ENCODE peak calls at places on chromosomes 13 and 19, in eight cellular contexts. One of them, this sample, is unnamed.

GRCh38 chr13:48160879-48161278 is 66.0 kb upstream of the MED4 start:
- DNase-seq in stimulated activated CD4-positive, alpha-beta T cell treated with anti-CD3 and anti-CD28 coated beads, Interleukin-4, amount 100 ng/mL, for 1 hour: no peak
- DNase-seq in NCI-H2171: peak; percentile 85
- DNase-seq in HFF-Myc: no peak
- DNase-seq in neuronal stem cell: no peak
- DNase-seq in body of pancreas: no peak
- DNase-seq in HT1080: peak; percentile 75
- DNase-seq in iPS-NIHi11: no peak
- DNase-seq in this sample: peak; percentile 75

GRCh38 chr13:31121327-31122140 is 40.2 kb downstream of the HSPH1 start:
- DNase-seq in stimulated activated CD4-positive, alpha-beta T cell treated with anti-CD3 and anti-CD28 coated beads, Interleukin-4, amount 100 ng/mL, for 1 hour: no peak
- DNase-seq in NCI-H2171: no peak
- DNase-seq in HFF-Myc: no peak
- DNase-seq in neuronal stem cell: no peak
- DNase-seq in body of pancreas: no peak
- DNase-seq in HT1080: no peak
- DNase-seq in iPS-NIHi11: no peak
- DNase-seq in this sample: no peak

GRCh38 chr13:46197299-46197975 is 14.3 kb upstream of the LRRC63 start:
- DNase-seq in stimulated activated CD4-positive, alpha-beta T cell treated with anti-CD3 and anti-CD28 coated beads, Interleukin-4, amount 100 ng/mL, for 1 hour: no peak
- DNase-seq in NCI-H2171: no peak
- DNase-seq in HFF-Myc: no peak
- DNase-seq in neuronal stem cell: no peak
- DNase-seq in body of pancreas: no peak
- DNase-seq in HT1080: no peak
- DNase-seq in iPS-NIHi11: no peak
- DNase-seq in this sample: no peak

GRCh38 chr19:42010245-42011126 is 16.5 kb upstream of the ATP1A3 start:
- DNase-seq in stimulated activated CD4-positive, alpha-beta T cell treated with anti-CD3 and anti-CD28 coated beads, Interleukin-4, amount 100 ng/mL, for 1 hour: no peak
- DNase-seq in NCI-H2171: no peak
- DNase-seq in HFF-Myc: no peak
- DNase-seq in neuronal stem cell: no peak
- DNase-seq in body of pancreas: no peak
- DNase-seq in HT1080: no peak
- DNase-seq in iPS-NIHi11: no peak
- DNase-seq in this sample: no peak

GRCh38 chr13:24050292-24050711 is 110.2 kb upstream of the SPATA13 start:
- DNase-seq in stimulated activated CD4-positive, alpha-beta T cell treated with anti-CD3 and anti-CD28 coated beads, Interleukin-4, amount 100 ng/mL, for 1 hour: no peak
- DNase-seq in NCI-H2171: no peak
- DNase-seq in HFF-Myc: peak; percentile 52
- DNase-seq in neuronal stem cell: no peak
- DNase-seq in body of pancreas: peak; percentile 50
- DNase-seq in HT1080: peak; percentile 68
- DNase-seq in iPS-NIHi11: no peak
- DNase-seq in this sample: no peak

GRCh38 chr19:4800591-4801081 is 9.1 kb downstream of the FEM1A start:
- DNase-seq in stimulated activated CD4-positive, alpha-beta T cell treated with anti-CD3 and anti-CD28 coated beads, Interleukin-4, amount 100 ng/mL, for 1 hour: no peak
- DNase-seq in NCI-H2171: no peak
- DNase-seq in HFF-Myc: no peak
- DNase-seq in neuronal stem cell: no peak
- DNase-seq in body of pancreas: peak; percentile 75
- DNase-seq in HT1080: no peak
- DNase-seq in iPS-NIHi11: no peak
- DNase-seq in this sample: no peak

GRCh38 chr13:100210966-100211710 is 122.2 kb downstream of the PCCA start:
- DNase-seq in stimulated activated CD4-positive, alpha-beta T cell treated with anti-CD3 and anti-CD28 coated beads, Interleukin-4, amount 100 ng/mL, for 1 hour: no peak
- DNase-seq in NCI-H2171: no peak
- DNase-seq in HFF-Myc: no peak
- DNase-seq in neuronal stem cell: no peak
- DNase-seq in body of pancreas: no peak
- DNase-seq in HT1080: peak; percentile 21
- DNase-seq in iPS-NIHi11: no peak
- DNase-seq in this sample: peak; percentile 53

GRCh38 chr19:1295169-1296012 is 9.7 kb downstream of the EFNA2 start:
- DNase-seq in stimulated activated CD4-positive, alpha-beta T cell treated with anti-CD3 and anti-CD28 coated beads, Interleukin-4, amount 100 ng/mL, for 1 hour: peak; percentile 50
- DNase-seq in NCI-H2171: no peak
- DNase-seq in HFF-Myc: no peak
- DNase-seq in neuronal stem cell: no peak
- DNase-seq in body of pancreas: no peak
- DNase-seq in HT1080: no peak
- DNase-seq in iPS-NIHi11: peak; percentile 98
- DNase-seq in this sample: no peak

GRCh38 chr13:51767100-51767499 is 36.9 kb downstream of the DHRS12 start:
- DNase-seq in stimulated activated CD4-positive, alpha-beta T cell treated with anti-CD3 and anti-CD28 coated beads, Interleukin-4, amount 100 ng/mL, for 1 hour: no peak
- DNase-seq in NCI-H2171: no peak
- DNase-seq in HFF-Myc: no peak
- DNase-seq in neuronal stem cell: no peak
- DNase-seq in body of pancreas: no peak
- DNase-seq in HT1080: no peak
- DNase-seq in iPS-NIHi11: peak; percentile 56
- DNase-seq in this sample: no peak

GRCh38 chr13:38399540-38399939 is 49.9 kb downstream of the UFM1 start:
- DNase-seq in stimulated activated CD4-positive, alpha-beta T cell treated with anti-CD3 and anti-CD28 coated beads, Interleukin-4, amount 100 ng/mL, for 1 hour: no peak
- DNase-seq in NCI-H2171: no peak
- DNase-seq in HFF-Myc: no peak
- DNase-seq in neuronal stem cell: no peak
- DNase-seq in body of pancreas: no peak
- DNase-seq in HT1080: no peak
- DNase-seq in iPS-NIHi11: no peak
- DNase-seq in this sample: no peak

GRCh38 chr13:30125422-30126073 is 181.8 kb downstream of the KATNAL1 start:
- DNase-seq in stimulated activated CD4-positive, alpha-beta T cell treated with anti-CD3 and anti-CD28 coated beads, Interleukin-4, amount 100 ng/mL, for 1 hour: no peak
- DNase-seq in NCI-H2171: no peak
- DNase-seq in HFF-Myc: peak; percentile 77
- DNase-seq in neuronal stem cell: no peak
- DNase-seq in body of pancreas: peak; percentile 51
- DNase-seq in HT1080: peak; percentile 76
- DNase-seq in iPS-NIHi11: no peak
- DNase-seq in this sample: peak; percentile 23

GRCh38 chr13:110359840-110360301 is 52.8 kb downstream of the COL4A2 start:
- DNase-seq in stimulated activated CD4-positive, alpha-beta T cell treated with anti-CD3 and anti-CD28 coated beads, Interleukin-4, amount 100 ng/mL, for 1 hour: no peak
- DNase-seq in NCI-H2171: no peak
- DNase-seq in HFF-Myc: no peak
- DNase-seq in neuronal stem cell: no peak
- DNase-seq in body of pancreas: no peak
- DNase-seq in HT1080: no peak
- DNase-seq in iPS-NIHi11: no peak
- DNase-seq in this sample: no peak

GRCh38 chr19:30003862-30004261 is 61.8 kb downstream of the URI1 start:
- DNase-seq in stimulated activated CD4-positive, alpha-beta T cell treated with anti-CD3 and anti-CD28 coated beads, Interleukin-4, amount 100 ng/mL, for 1 hour: no peak
- DNase-seq in NCI-H2171: no peak
- DNase-seq in HFF-Myc: no peak
- DNase-seq in neuronal stem cell: no peak
- DNase-seq in body of pancreas: no peak
- DNase-seq in HT1080: no peak
- DNase-seq in iPS-NIHi11: no peak
- DNase-seq in this sample: no peak

GRCh38 chr13:78131811-78132210 is 213.2 kb upstream of the EDNRB start:
- DNase-seq in stimulated activated CD4-positive, alpha-beta T cell treated with anti-CD3 and anti-CD28 coated beads, Interleukin-4, amount 100 ng/mL, for 1 hour: no peak
- DNase-seq in NCI-H2171: no peak
- DNase-seq in HFF-Myc: no peak
- DNase-seq in neuronal stem cell: no peak
- DNase-seq in body of pancreas: no peak
- DNase-seq in HT1080: no peak
- DNase-seq in iPS-NIHi11: no peak
- DNase-seq in this sample: peak; percentile 13

GRCh38 chr19:50230379-50231351 is 27.2 kb downstream of the MYH14 start:
- DNase-seq in stimulated activated CD4-positive, alpha-beta T cell treated with anti-CD3 and anti-CD28 coated beads, Interleukin-4, amount 100 ng/mL, for 1 hour: no peak
- DNase-seq in NCI-H2171: no peak
- DNase-seq in HFF-Myc: no peak
- DNase-seq in neuronal stem cell: no peak
- DNase-seq in body of pancreas: no peak
- DNase-seq in HT1080: no peak
- DNase-seq in iPS-NIHi11: peak; percentile 71
- DNase-seq in this sample: no peak

GRCh38 chr13:102128216-102128800 is 273.5 kb downstream of the FGF14 start:
- DNase-seq in stimulated activated CD4-positive, alpha-beta T cell treated with anti-CD3 and anti-CD28 coated beads, Interleukin-4, amount 100 ng/mL, for 1 hour: no peak
- DNase-seq in NCI-H2171: peak; percentile 3
- DNase-seq in HFF-Myc: peak; percentile 40
- DNase-seq in neuronal stem cell: no peak
- DNase-seq in body of pancreas: no peak
- DNase-seq in HT1080: peak; percentile 81
- DNase-seq in iPS-NIHi11: no peak
- DNase-seq in this sample: no peak

GRCh38 chr19:11261902-11262839 is at the start of gene DOCK6:
- DNase-seq in stimulated activated CD4-positive, alpha-beta T cell treated with anti-CD3 and anti-CD28 coated beads, Interleukin-4, amount 100 ng/mL, for 1 hour: peak; percentile 35
- DNase-seq in NCI-H2171: no peak
- DNase-seq in HFF-Myc: no peak
- DNase-seq in neuronal stem cell: peak; percentile 35
- DNase-seq in body of pancreas: peak; percentile 41
- DNase-seq in HT1080: no peak
- DNase-seq in iPS-NIHi11: peak; percentile 87
- DNase-seq in this sample: peak; percentile 43

GRCh38 chr19:4057913-4058695 is 8.6 kb downstream of the ZBTB7A start:
- DNase-seq in stimulated activated CD4-positive, alpha-beta T cell treated with anti-CD3 and anti-CD28 coated beads, Interleukin-4, amount 100 ng/mL, for 1 hour: peak; percentile 65
- DNase-seq in NCI-H2171: no peak
- DNase-seq in HFF-Myc: peak; percentile 68
- DNase-seq in neuronal stem cell: no peak
- DNase-seq in body of pancreas: peak; percentile 83
- DNase-seq in HT1080: peak; percentile 68
- DNase-seq in iPS-NIHi11: no peak
- DNase-seq in this sample: peak; percentile 85

GRCh38 chr19:1115646-1116420 is 12.0 kb downstream of the GPX4 start:
- DNase-seq in stimulated activated CD4-positive, alpha-beta T cell treated with anti-CD3 and anti-CD28 coated beads, Interleukin-4, amount 100 ng/mL, for 1 hour: no peak
- DNase-seq in NCI-H2171: no peak
- DNase-seq in HFF-Myc: no peak
- DNase-seq in neuronal stem cell: no peak
- DNase-seq in body of pancreas: no peak
- DNase-seq in HT1080: no peak
- DNase-seq in iPS-NIHi11: no peak
- DNase-seq in this sample: no peak

GRCh38 chr19:52922841-52923781 is at the start of gene ZNF888:
- DNase-seq in stimulated activated CD4-positive, alpha-beta T cell treated with anti-CD3 and anti-CD28 coated beads, Interleukin-4, amount 100 ng/mL, for 1 hour: peak; percentile 84
- DNase-seq in NCI-H2171: peak; percentile 17
- DNase-seq in HFF-Myc: no peak
- DNase-seq in neuronal stem cell: peak; percentile 72
- DNase-seq in body of pancreas: peak; percentile 92
- DNase-seq in HT1080: no peak
- DNase-seq in iPS-NIHi11: peak; percentile 93
- DNase-seq in this sample: peak; percentile 78

GRCh38 chr13:111853766-111854165 is 213.2 kb upstream of the SOX1 start:
- DNase-seq in stimulated activated CD4-positive, alpha-beta T cell treated with anti-CD3 and anti-CD28 coated beads, Interleukin-4, amount 100 ng/mL, for 1 hour: no peak
- DNase-seq in NCI-H2171: no peak
- DNase-seq in HFF-Myc: no peak
- DNase-seq in neuronal stem cell: no peak
- DNase-seq in body of pancreas: no peak
- DNase-seq in HT1080: no peak
- DNase-seq in iPS-NIHi11: no peak
- DNase-seq in this sample: no peak

GRCh38 chr13:51723529-51723928 is 80.4 kb downstream of the DHRS12 start:
- DNase-seq in stimulated activated CD4-positive, alpha-beta T cell treated with anti-CD3 and anti-CD28 coated beads, Interleukin-4, amount 100 ng/mL, for 1 hour: no peak
- DNase-seq in NCI-H2171: no peak
- DNase-seq in HFF-Myc: no peak
- DNase-seq in neuronal stem cell: no peak
- DNase-seq in body of pancreas: no peak
- DNase-seq in HT1080: no peak
- DNase-seq in iPS-NIHi11: no peak
- DNase-seq in this sample: no peak

GRCh38 chr13:80871481-80871880 is 530.6 kb upstream of the SPRY2 start:
- DNase-seq in stimulated activated CD4-positive, alpha-beta T cell treated with anti-CD3 and anti-CD28 coated beads, Interleukin-4, amount 100 ng/mL, for 1 hour: no peak
- DNase-seq in NCI-H2171: no peak
- DNase-seq in HFF-Myc: no peak
- DNase-seq in neuronal stem cell: no peak
- DNase-seq in body of pancreas: no peak
- DNase-seq in HT1080: peak; percentile 22
- DNase-seq in iPS-NIHi11: no peak
- DNase-seq in this sample: peak; percentile 17